ENCODE peak calls at places on chromosomes 6 and 20, in four cellular contexts. Z is HepG2, T is K562, N is GM12878. C is an unnamed sample.

GRCh38 chr6:47759364-47759763 is 22.5 kb upstream of the OPN5 start:
- DNase-seq in Z (no peak), T (no peak), N (no peak), C (no peak)

GRCh38 chr6:164528539-164528938 is 780.9 kb downstream of the C6orf118 start:
- DNase-seq in Z (no peak), T (no peak), N (no peak), C (no peak)

GRCh38 chr20:42110301-42110700 is 492.1 kb upstream of the CHD6 start:
- DNase-seq in Z (no peak), T (no peak), N (no peak), C (no peak)

GRCh38 chr20:38970302-38970701 is 8.2 kb downstream of the DHX35 start:
- DNase-seq in Z (no peak), T (no peak), N (no peak), C (no peak)

GRCh38 chr6:36581716-36582115 is 12.4 kb upstream of the SRSF3 start:
- DNase-seq in Z (no peak), T (no peak), N (no peak), C (no peak)

GRCh38 chr6:13561624-13562267 is 12.7 kb upstream of the SIRT5 start:
- DNase-seq in Z (peak; percentile 80), T (no peak), N (no peak), C (no peak)

GRCh38 chr6:117494694-117495318 is 12.3 kb downstream of the DCBLD1 start:
- DNase-seq in Z (no peak), T (no peak), N (no peak), C (no peak)

GRCh38 chr6:106591111-106591825 is 38.0 kb downstream of the RTN4IP1 start:
- DNase-seq in Z (peak; percentile 15), T (no peak), N (no peak), C (no peak)

GRCh38 chr6:121917834-121918559 is 481.5 kb upstream of the HSF2 start:
- DNase-seq in Z (no peak), T (no peak), N (no peak), C (no peak)

GRCh38 chr6:167287513-167288048 is 3.5 kb upstream of the UNC93A start:
- DNase-seq in Z (no peak), T (no peak), N (no peak), C (no peak)

GRCh38 chr6:3282461-3283236 is 23.9 kb downstream of the PSMG4 start:
- DNase-seq in Z (no peak), T (no peak), N (no peak), C (no peak)

GRCh38 chr6:3280091-3280490 is 21.3 kb downstream of the PSMG4 start:
- DNase-seq in Z (no peak), T (no peak), N (no peak), C (no peak)

GRCh38 chr6:3283241-3283640 is 24.5 kb downstream of the PSMG4 start:
- DNase-seq in Z (no peak), T (no peak), N (no peak), C (no peak)

GRCh38 chr6:3280866-3281465 is 22.2 kb downstream of the PSMG4 start:
- DNase-seq in Z (no peak), T (no peak), N (no peak), C (no peak)

DNA sequence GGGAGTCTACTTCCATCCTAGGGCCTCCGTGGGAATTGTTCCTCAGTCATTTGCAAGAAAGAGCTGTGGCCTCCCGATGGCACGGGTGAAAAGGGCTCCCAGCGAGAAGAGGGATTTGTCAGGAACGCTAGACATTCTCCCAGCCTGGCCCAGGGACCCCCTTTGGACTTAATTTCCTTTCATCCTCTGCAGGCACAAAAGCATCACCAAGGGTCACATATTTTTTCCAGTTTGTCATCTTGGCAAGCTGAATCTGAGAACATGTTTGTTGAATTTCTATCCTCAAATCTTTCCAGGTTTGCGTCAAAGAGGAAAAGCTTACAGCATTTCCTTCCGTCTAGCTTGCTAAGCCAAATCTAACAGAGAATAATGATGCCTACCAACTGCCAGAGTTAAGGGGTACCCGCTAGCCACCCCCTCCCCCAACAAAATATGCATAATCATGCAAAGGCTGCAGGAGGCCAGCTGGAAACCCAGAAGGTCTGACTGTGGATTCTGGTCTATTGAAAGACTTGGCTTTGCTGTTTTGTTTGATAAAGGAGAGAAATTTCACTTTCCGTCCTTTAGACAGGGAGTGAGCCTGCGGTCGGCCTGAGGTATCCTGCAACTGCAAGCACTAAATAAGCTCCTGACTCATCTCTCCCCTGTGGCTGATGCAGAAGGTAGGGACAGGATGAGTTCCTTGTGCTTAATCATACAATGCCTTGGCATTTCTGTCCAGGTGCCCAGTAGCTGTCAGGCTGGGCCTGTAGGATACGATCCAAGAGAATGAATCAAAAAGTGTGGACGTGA is 23.1 kb downstream of the PSMG4 start:
- DNase-seq in Z (no peak), T (no peak), N (no peak), C (no peak)
- TF ChIP-seq FOXM1 in Z (no peak), T (no peak), N (no peak), C (no peak)

DNA sequence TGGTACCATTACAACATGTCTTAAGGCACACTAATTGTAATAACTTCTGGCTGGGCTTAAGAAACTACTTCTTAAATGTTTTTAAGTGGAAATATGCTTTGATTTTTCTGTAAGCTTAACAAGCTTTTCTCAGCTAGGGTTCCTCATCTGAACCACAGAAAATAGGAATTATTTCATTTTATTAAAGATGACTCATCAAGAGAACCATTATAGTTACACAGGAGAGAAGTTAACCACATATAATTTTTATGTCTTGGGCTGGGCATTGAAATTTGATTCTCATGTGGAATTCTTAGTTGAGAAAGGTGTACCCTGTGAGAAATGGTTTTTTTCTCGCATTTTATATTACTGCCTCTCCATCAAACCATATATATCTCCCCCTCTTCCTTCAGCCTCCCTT is 75.1 kb downstream of the QKI start:
- DNase-seq in Z (no peak), T (no peak), N (no peak), C (no peak)
- H3K79me2 ChIP-seq in Z (peaks cover 94% of the 10 kb centered on the region), T (peaks cover 100% of the 10 kb centered on the region), N (peaks cover 44% of the 10 kb centered on the region), C (peaks cover 100% of the 10 kb centered on the region)

DNA sequence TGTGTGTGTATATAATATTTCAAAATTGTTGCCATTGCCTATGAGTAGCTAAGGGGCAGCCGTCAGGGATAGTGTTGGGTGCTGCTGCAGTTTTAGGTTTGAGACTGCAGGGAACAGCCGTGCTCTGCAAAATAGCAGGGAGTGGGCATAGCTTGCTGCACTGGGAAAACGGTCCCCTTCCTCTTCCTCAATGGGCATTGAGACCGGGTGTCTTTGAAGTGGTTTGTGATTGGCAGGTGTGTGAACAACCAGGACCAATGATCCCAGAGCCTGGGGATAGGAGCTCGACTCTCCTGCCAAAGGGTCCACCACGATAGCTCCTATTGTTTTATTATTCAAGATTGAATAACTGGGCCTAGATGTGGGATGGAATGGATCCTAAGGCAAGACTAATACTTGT is 5.1 kb upstream of the EBF4 start:
- DNase-seq in Z (no peak), T (no peak), N (no peak), C (no peak)
- TF ChIP-seq MAX in Z (no peak), T (no peak), N (no peak), C (no peak)

GRCh38 chr6:22064558-22064957 is 232.3 kb downstream of the PRL start:
- DNase-seq in Z (no peak), T (no peak), N (no peak), C (no peak)

GRCh38 chr6:22067127-22067526 is 229.7 kb downstream of the PRL start:
- DNase-seq in Z (no peak), T (no peak), N (no peak), C (no peak)

GRCh38 chr6:22068561-22069346 is 228.1 kb downstream of the PRL start:
- DNase-seq in Z (no peak), T (no peak), N (peak; percentile 64), C (no peak)

GRCh38 chr6:22057962-22058361 is 238.9 kb downstream of the PRL start:
- DNase-seq in Z (no peak), T (no peak), N (no peak), C (no peak)

DNA sequence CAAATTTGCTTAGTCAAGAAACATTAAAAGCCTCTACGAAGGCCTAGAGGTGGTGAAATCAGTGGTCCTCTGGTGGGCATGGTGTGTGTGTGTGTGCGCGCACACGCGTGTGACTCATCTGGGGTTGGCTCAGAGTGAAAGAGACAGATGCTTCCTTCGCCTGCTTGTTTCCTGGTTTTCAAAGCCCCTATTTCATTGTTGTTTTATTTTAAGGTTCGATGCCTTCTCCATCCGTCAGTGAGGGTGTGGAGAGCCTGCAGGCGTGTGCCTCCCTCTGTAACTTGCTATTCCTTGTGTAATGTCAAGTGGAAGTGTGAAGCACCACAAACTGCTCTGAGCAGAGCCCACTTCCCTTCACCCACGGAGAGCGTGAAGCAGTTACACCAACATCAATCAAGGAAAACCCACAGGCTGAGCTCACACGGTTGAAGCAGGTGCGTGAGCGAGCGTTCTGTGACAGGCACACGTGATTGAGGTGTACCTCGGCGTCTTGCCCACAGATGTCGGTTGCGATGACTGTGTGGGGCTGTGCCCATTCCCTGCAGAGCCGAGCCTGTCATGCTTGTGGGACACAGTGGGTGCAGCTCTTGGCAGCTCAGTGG is 233.9 kb downstream of the PRL start:
- DNase-seq in Z (no peak), T (no peak), N (peak; percentile 69), C (no peak)
- TF ChIP-seq FOXM1 in Z (no peak), T (no peak), N (no peak), C (no peak)

DNA sequence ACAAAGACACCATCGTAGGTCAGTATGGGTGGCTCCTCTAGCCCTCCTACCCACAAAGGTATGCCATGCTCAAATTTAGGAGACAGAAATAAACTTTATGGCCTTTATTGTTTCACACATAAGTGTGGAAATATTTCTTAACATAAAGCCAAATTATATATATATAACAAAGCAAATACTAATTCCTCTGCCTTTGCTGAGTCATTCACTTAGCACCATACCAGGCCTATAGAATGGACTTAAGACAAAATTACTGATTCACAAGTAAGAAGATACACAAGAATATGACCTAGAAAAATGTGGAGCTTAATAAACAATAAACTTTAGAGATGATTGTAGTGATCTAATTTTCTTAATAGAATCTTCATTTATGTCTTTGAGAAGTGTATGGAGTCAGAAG is 5.2 kb downstream of the FRK start:
- DNase-seq in Z (no peak), T (no peak), N (no peak), C (no peak)
- H3K79me2 ChIP-seq in Z (peaks cover 84% of the 10 kb centered on the region), T (no peaks in the 10 kb centered on the region), N (no peaks in the 10 kb centered on the region), C (no peaks in the 10 kb centered on the region)

GRCh38 chr6:132411296-132411695 is 10.0 kb upstream of the MOXD1 start:
- DNase-seq in Z (no peak), T (no peak), N (no peak), C (no peak)
- TF ChIP-seq MAX in Z (no peak), T (no peak), N (no peak), C (no peak)

GRCh38 chr6:141598487-141598886 is 534.2 kb upstream of the GJE1 start:
- DNase-seq in Z (no peak), T (no peak), N (no peak), C (no peak)

GRCh38 chr6:141593311-141593710 is 539.4 kb upstream of the GJE1 start:
- DNase-seq in Z (no peak), T (no peak), N (no peak), C (no peak)

DNA sequence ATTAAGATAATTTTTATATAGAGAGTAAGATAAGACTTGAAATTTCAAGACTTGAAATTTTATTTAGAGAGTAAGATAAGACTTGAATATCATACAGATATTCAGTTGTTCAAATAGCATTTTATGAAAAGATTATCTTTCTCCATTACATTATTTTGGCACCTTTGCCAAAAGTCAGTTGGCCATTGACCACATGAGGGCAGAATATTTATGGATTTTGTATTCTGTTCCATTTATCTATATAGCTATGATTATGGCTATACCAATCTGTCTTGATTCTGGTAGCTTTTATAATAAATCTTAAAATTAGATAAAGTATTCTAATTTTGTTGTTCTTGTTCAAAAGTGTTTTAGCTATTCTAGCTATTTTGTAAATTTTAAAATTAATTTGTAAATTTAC is 537.9 kb upstream of the GJE1 start:
- DNase-seq in Z (no peak), T (no peak), N (no peak), C (no peak)
- TF ChIP-seq FOXM1 in Z (no peak), T (no peak), N (no peak), C (no peak)

C was measured in SK-N-SH.